ENCODE peak calls at places on chromosomes 13 and 19, in seven cellular contexts. Y is heart left ventricle; D is activated T-cell treated with anti-CD3 and anti-CD28 coated beads, Interleukin-2, amount 50 U/mL, for 72 hours; E is hippocampal formation; H is HEK293T; C is AG08396; A is central memory CD4-positive, alpha-beta T cell. O is an unnamed sample.

GRCh38 chr13:23160241-23161175 is 20.3 kb upstream of the SGCG start:
- DNase-seq in C (peak), E (no peak), Y (no peak), H (peak), D (no peak), A (no peak), O (no peak)

GRCh38 chr19:48992571-48993174 is 436 bp downstream of the GYS1 start:
- DNase-seq in D (peak), E (no peak), H (no peak), A (no peak), Y (no peak), C (no peak), O (no peak)

GRCh38 chr19:48608798-48609263 is 2.3 kb downstream of the SPACA4 start:
- DNase-seq in E (no peak), A (peak), C (peak), H (peak), Y (no peak), D (peak), O (no peak)

GRCh38 chr19:1045247-1045603 is 5.3 kb downstream of the ABCA7 start:
- DNase-seq in E (no peak), Y (no peak), H (peak), C (no peak), D (peak), A (peak), O (no peak)

GRCh38 chr13:113211774-113212173 is 2.4 kb downstream of the CUL4A start:
- DNase-seq in Y (no peak), C (no peak), D (no peak), A (no peak), E (no peak), H (no peak), O (no peak)

GRCh38 chr13:46492946-46493345 is 60.0 kb upstream of the LRCH1 start:
- DNase-seq in C (peak), D (peak), A (no peak), E (no peak), Y (peak), H (peak), O (no peak)

GRCh38 chr13:43838909-43839308 is 40.6 kb downstream of the CCDC122 start:
- DNase-seq in E (no peak), C (no peak), Y (no peak), H (no peak), D (no peak), A (no peak), O (no peak)

GRCh38 chr19:29516358-29516725 is 9.5 kb upstream of the VSTM2B start:
- DNase-seq in D (no peak), H (no peak), E (no peak), Y (no peak), A (no peak), C (no peak), O (no peak)

GRCh38 chr19:54674021-54674617 is 11.3 kb downstream of the LILRB4 start:
- DNase-seq in H (no peak), E (no peak), Y (no peak), A (no peak), C (no peak), D (peak), O (no peak)

GRCh38 chr13:113275387-113275786 is 21.7 kb upstream of the LAMP1 start:
- DNase-seq in A (peak), H (peak), Y (no peak), E (no peak), C (peak), D (peak), O (no peak)

GRCh38 chr19:19214892-19215291 is 3.1 kb downstream of the NCAN start:
- DNase-seq in A (no peak), Y (no peak), C (peak), E (no peak), H (peak), D (peak), O (no peak)

GRCh38 chr13:34030782-34031181 is 212.8 kb downstream of the RFC3 start:
- DNase-seq in C (no peak), Y (no peak), D (no peak), E (no peak), A (no peak), H (no peak), O (no peak)

GRCh38 chr19:28908941-28909340 is 304.0 kb downstream of the UQCRFS1 start:
- DNase-seq in D (no peak), H (no peak), A (no peak), Y (no peak), E (no peak), C (no peak), O (no peak)

GRCh38 chr19:49447485-49448431 is 3.9 kb downstream of the PIH1D1 start:
- DNase-seq in A (no peak), D (no peak), C (no peak), H (no peak), Y (no peak), E (no peak), O (no peak)

GRCh38 chr19:45638930-45639729 is at the start of gene EML2:
- DNase-seq in H (no peak), E (no peak), C (peak), Y (peak), A (peak), D (peak), O (no peak)

GRCh38 chr13:25688524-25688923 is 316.8 kb downstream of the ATP8A2 start:
- DNase-seq in Y (no peak), D (no peak), H (no peak), C (no peak), A (no peak), E (no peak), O (no peak)

GRCh38 chr19:47129579-47129978 is 1.1 kb upstream of the SAE1 start:
- DNase-seq in D (no peak), H (no peak), Y (no peak), A (no peak), E (no peak), C (no peak), O (no peak)

GRCh38 chr19:50838239-50838638 is 4.9 kb upstream of the KLK15 start:
- DNase-seq in A (no peak), H (peak), E (no peak), Y (no peak), C (no peak), D (no peak), O (no peak)

GRCh38 chr13:110625771-110626321 is 10.5 kb downstream of the NAXD start:
- DNase-seq in H (no peak), E (no peak), C (no peak), Y (no peak), D (no peak), A (no peak), O (no peak)

GRCh38 chr19:7655581-7655980 is 13.3 kb upstream of the RETN start:
- DNase-seq in H (no peak), C (no peak), D (no peak), A (no peak), E (no peak), Y (no peak), O (no peak)

GRCh38 chr19:50500060-50500752 is 10.8 kb downstream of the JOSD2 start:
- DNase-seq in C (no peak), E (peak), A (no peak), D (no peak), Y (peak), H (no peak), O (peak)

GRCh38 chr13:39888865-39889810 is 233.7 kb downstream of the COG6 start:
- DNase-seq in H (no peak), D (no peak), Y (no peak), C (no peak), E (no peak), A (no peak), O (no peak)

GRCh38 chr19:55484571-55485438 is at the start of gene NAT14:
- DNase-seq in H (peak), E (peak), Y (peak), D (peak), C (peak), A (peak), O (peak)

GRCh38 chr19:5156231-5156986 is 184.2 kb downstream of the PTPRS start:
- DNase-seq in C (no peak), E (no peak), H (no peak), A (no peak), Y (no peak), D (no peak), O (no peak)

GRCh38 chr13:70390064-70390463 is 281.8 kb upstream of the KLHL1 start:
- DNase-seq in H (no peak), C (no peak), A (no peak), D (no peak), Y (no peak), E (no peak), O (no peak)

GRCh38 chr13:113948034-113948742 is 25.7 kb downstream of the C13orf46 start:
- DNase-seq in D (no peak), H (no peak), Y (no peak), A (no peak), C (peak), E (no peak), O (no peak)

GRCh38 chr19:38277969-38278680 is 13.8 kb downstream of the SPINT2 start:
- DNase-seq in Y (peak), D (no peak), H (no peak), E (no peak), A (no peak), C (peak), O (no peak)

GRCh38 chr19:408441-409005 is 424 bp downstream of the C2CD4C start:
- DNase-seq in E (no peak), Y (no peak), C (no peak), H (no peak), A (no peak), D (no peak), O (no peak)

GRCh38 chr19:23062921-23063320 is 53.9 kb upstream of the ZNF730 start:
- DNase-seq in C (no peak), A (no peak), H (no peak), Y (no peak), D (no peak), E (no peak), O (no peak)

GRCh38 chr13:113645329-113645728 is 12.7 kb downstream of the ATP4B start:
- DNase-seq in H (no peak), E (no peak), D (no peak), Y (no peak), C (no peak), A (no peak), O (no peak)

GRCh38 chr13:92838786-92839185 is 387.8 kb upstream of the GPC6 start:
- DNase-seq in D (no peak), H (no peak), Y (no peak), E (no peak), C (peak), A (no peak), O (no peak)

GRCh38 chr19:27846944-27847343 is 1366.0 kb downstream of the UQCRFS1 start:
- DNase-seq in C (no peak), Y (no peak), A (no peak), H (no peak), E (no peak), D (no peak), O (no peak)

GRCh38 chr19:1455336-1456120 is 5.6 kb downstream of the APC2 start:
- DNase-seq in Y (no peak), C (peak), H (peak), D (peak), A (peak), E (no peak), O (no peak)

GRCh38 chr19:29450306-29450705 is 75.5 kb upstream of the VSTM2B start:
- DNase-seq in H (no peak), C (no peak), Y (no peak), D (no peak), E (no peak), A (no peak), O (no peak)